ENCODE peak calls at places on chromosomes 5 and 9, in nine cellular contexts. One of them, this sample, is unnamed.

GRCh38 chr5:137521246-137521645 is 22.1 kb upstream of the SPOCK1 start:
- DNase-seq in suprapubic skin: no peak
- DNase-seq in tibial artery: no peak
- DNase-seq in CD8-positive, alpha-beta T cell: no peak
- DNase-seq in CD8-positive, alpha-beta memory T cell: no peak
- DNase-seq in upper lobe of right lung: no peak
- DNase-seq in left ventricle myocardium inferior: no peak
- DNase-seq in H7: no peak
- DNase-seq in neural progenitor cell: no peak
- DNase-seq in this sample: no peak

GRCh38 chr9:8632493-8632892 is 832.9 kb upstream of the DMAC1 start:
- DNase-seq in neural progenitor cell: no peak
- DNase-seq in CD8-positive, alpha-beta memory T cell: no peak
- DNase-seq in left ventricle myocardium inferior: no peak
- DNase-seq in tibial artery: no peak
- DNase-seq in CD8-positive, alpha-beta T cell: no peak
- DNase-seq in upper lobe of right lung: no peak
- DNase-seq in suprapubic skin: no peak
- DNase-seq in H7: no peak
- DNase-seq in this sample: no peak

GRCh38 chr9:127723450-127723849 is 7.6 kb downstream of the TTC16 start:
- DNase-seq in CD8-positive, alpha-beta T cell: no peak
- DNase-seq in left ventricle myocardium inferior: no peak
- DNase-seq in upper lobe of right lung: no peak
- DNase-seq in CD8-positive, alpha-beta memory T cell: no peak
- DNase-seq in tibial artery: no peak
- DNase-seq in suprapubic skin: no peak
- DNase-seq in H7: no peak
- DNase-seq in neural progenitor cell: no peak
- DNase-seq in this sample: peak; percentile 21

GRCh38 chr5:132411382-132411925 is 41.9 kb downstream of the SLC22A5 start:
- DNase-seq in tibial artery: no peak
- DNase-seq in suprapubic skin: no peak
- DNase-seq in H7: no peak
- DNase-seq in CD8-positive, alpha-beta T cell: peak; percentile 47
- DNase-seq in left ventricle myocardium inferior: no peak
- DNase-seq in neural progenitor cell: no peak
- DNase-seq in upper lobe of right lung: peak; percentile 66
- DNase-seq in CD8-positive, alpha-beta memory T cell: no peak
- DNase-seq in this sample: no peak

GRCh38 chr9:12740845-12741244 is 34.0 kb upstream of the LURAP1L start:
- DNase-seq in tibial artery: no peak
- DNase-seq in CD8-positive, alpha-beta memory T cell: no peak
- DNase-seq in H7: no peak
- DNase-seq in CD8-positive, alpha-beta T cell: no peak
- DNase-seq in neural progenitor cell: no peak
- DNase-seq in left ventricle myocardium inferior: no peak
- DNase-seq in suprapubic skin: no peak
- DNase-seq in upper lobe of right lung: no peak
- DNase-seq in this sample: no peak

GRCh38 chr9:3863114-3863528 is 337.3 kb upstream of the RFX3 start:
- DNase-seq in tibial artery: peak; percentile 28
- DNase-seq in H7: no peak
- DNase-seq in left ventricle myocardium inferior: no peak
- DNase-seq in neural progenitor cell: no peak
- DNase-seq in CD8-positive, alpha-beta T cell: no peak
- DNase-seq in CD8-positive, alpha-beta memory T cell: no peak
- DNase-seq in suprapubic skin: no peak
- DNase-seq in upper lobe of right lung: no peak
- DNase-seq in this sample: no peak

GRCh38 chr5:177383181-177383580 is 1.1 kb upstream of the SLC34A1 start:
- DNase-seq in CD8-positive, alpha-beta memory T cell: no peak
- DNase-seq in upper lobe of right lung: no peak
- DNase-seq in CD8-positive, alpha-beta T cell: no peak
- DNase-seq in suprapubic skin: peak; percentile 47
- DNase-seq in H7: no peak
- DNase-seq in left ventricle myocardium inferior: no peak
- DNase-seq in neural progenitor cell: no peak
- DNase-seq in tibial artery: no peak
- DNase-seq in this sample: no peak

GRCh38 chr9:78397045-78397843 is 100.3 kb downstream of the PSAT1 start:
- DNase-seq in suprapubic skin: no peak
- DNase-seq in tibial artery: no peak
- DNase-seq in upper lobe of right lung: no peak
- DNase-seq in neural progenitor cell: peak; percentile 41
- DNase-seq in H7: peak; percentile 16
- DNase-seq in CD8-positive, alpha-beta T cell: no peak
- DNase-seq in left ventricle myocardium inferior: no peak
- DNase-seq in CD8-positive, alpha-beta memory T cell: no peak
- DNase-seq in this sample: no peak

GRCh38 chr5:74580729-74581110 is 59.8 kb downstream of the ENC1 start:
- DNase-seq in left ventricle myocardium inferior: no peak
- DNase-seq in CD8-positive, alpha-beta T cell: no peak
- DNase-seq in CD8-positive, alpha-beta memory T cell: no peak
- DNase-seq in suprapubic skin: no peak
- DNase-seq in upper lobe of right lung: no peak
- DNase-seq in H7: no peak
- DNase-seq in neural progenitor cell: no peak
- DNase-seq in tibial artery: no peak
- DNase-seq in this sample: no peak

GRCh38 chr5:74578356-74579044 is 62.0 kb downstream of the ENC1 start:
- DNase-seq in suprapubic skin: no peak
- DNase-seq in H7: no peak
- DNase-seq in left ventricle myocardium inferior: no peak
- DNase-seq in upper lobe of right lung: no peak
- DNase-seq in CD8-positive, alpha-beta T cell: no peak
- DNase-seq in tibial artery: no peak
- DNase-seq in neural progenitor cell: no peak
- DNase-seq in CD8-positive, alpha-beta memory T cell: no peak
- DNase-seq in this sample: no peak

GRCh38 chr5:74579215-74579614 is 61.3 kb downstream of the ENC1 start:
- DNase-seq in CD8-positive, alpha-beta memory T cell: peak; percentile 17
- DNase-seq in CD8-positive, alpha-beta T cell: peak; percentile 54
- DNase-seq in tibial artery: no peak
- DNase-seq in H7: no peak
- DNase-seq in upper lobe of right lung: no peak
- DNase-seq in suprapubic skin: no peak
- DNase-seq in neural progenitor cell: no peak
- DNase-seq in left ventricle myocardium inferior: no peak
- DNase-seq in this sample: no peak

GRCh38 chr5:74576941-74577456 is 63.5 kb downstream of the ENC1 start:
- DNase-seq in H7: no peak
- DNase-seq in CD8-positive, alpha-beta T cell: no peak
- DNase-seq in tibial artery: no peak
- DNase-seq in left ventricle myocardium inferior: no peak
- DNase-seq in suprapubic skin: no peak
- DNase-seq in neural progenitor cell: no peak
- DNase-seq in CD8-positive, alpha-beta memory T cell: no peak
- DNase-seq in upper lobe of right lung: no peak
- DNase-seq in this sample: no peak

DNA sequence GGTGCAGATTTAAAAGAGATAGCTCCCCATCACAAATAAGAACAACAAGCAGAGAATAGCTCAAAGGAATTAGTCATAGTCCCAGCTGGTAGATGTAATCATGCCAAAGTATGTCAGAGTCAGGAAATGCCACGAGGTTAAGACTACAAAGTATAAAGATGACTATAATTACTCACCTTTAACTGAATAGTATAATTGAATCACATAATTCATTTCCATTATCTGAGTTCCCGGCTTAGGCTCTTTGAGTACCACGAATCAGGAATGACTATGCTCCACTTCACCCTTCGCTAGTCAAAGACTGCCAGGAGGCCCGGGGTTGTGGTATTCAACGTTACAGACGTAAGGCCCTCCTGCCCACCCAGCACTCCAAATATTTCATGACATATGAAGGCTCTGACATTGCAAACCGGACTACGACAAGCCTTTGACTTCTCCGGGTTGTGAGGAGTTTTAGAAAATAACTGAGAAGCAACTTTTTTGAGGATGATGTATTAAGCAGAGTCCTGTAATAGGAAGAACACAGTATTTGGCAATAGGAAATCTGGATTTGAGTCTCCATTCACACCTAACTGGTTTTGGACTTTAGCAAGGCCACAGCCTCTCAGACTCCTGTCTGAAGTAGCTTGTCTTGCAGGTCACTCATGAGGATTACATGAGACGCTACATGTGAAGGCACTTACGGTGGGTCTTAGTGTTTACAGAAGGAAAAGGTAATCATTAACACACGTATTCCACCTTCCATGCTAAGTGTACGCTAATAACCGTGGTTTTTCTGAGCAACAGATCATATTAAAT is 64.6 kb downstream of the ENC1 start:
- DNase-seq in H7: no peak
- DNase-seq in upper lobe of right lung: no peak
- DNase-seq in suprapubic skin: no peak
- DNase-seq in CD8-positive, alpha-beta T cell: no peak
- DNase-seq in tibial artery: no peak
- DNase-seq in neural progenitor cell: no peak
- DNase-seq in left ventricle myocardium inferior: no peak
- DNase-seq in CD8-positive, alpha-beta memory T cell: no peak
- DNase-seq in this sample: no peak
- H3K4me3 ChIP-seq in H7: no peak overlapping the region
- H3K4me3 ChIP-seq in upper lobe of right lung: no peak overlapping the region
- H3K4me3 ChIP-seq in suprapubic skin: no peak overlapping the region
- H3K4me3 ChIP-seq in CD8-positive, alpha-beta T cell: no peak overlapping the region
- H3K4me3 ChIP-seq in tibial artery: no peak overlapping the region
- H3K4me3 ChIP-seq in neural progenitor cell: no peak overlapping the region
- H3K4me3 ChIP-seq in left ventricle myocardium inferior: no peak overlapping the region
- H3K4me3 ChIP-seq in CD8-positive, alpha-beta memory T cell: no peak overlapping the region
- H3K4me3 ChIP-seq in this sample: no peak overlapping the region

GRCh38 chr9:5825896-5826622 is 6.9 kb downstream of the ERMP1 start:
- DNase-seq in CD8-positive, alpha-beta T cell: no peak
- DNase-seq in neural progenitor cell: no peak
- DNase-seq in left ventricle myocardium inferior: no peak
- DNase-seq in suprapubic skin: no peak
- DNase-seq in upper lobe of right lung: no peak
- DNase-seq in H7: no peak
- DNase-seq in CD8-positive, alpha-beta memory T cell: no peak
- DNase-seq in tibial artery: no peak
- DNase-seq in this sample: no peak
- H3K27me3 ChIP-seq in CD8-positive, alpha-beta T cell: no peaks in the 10 kb centered on the region
- H3K27me3 ChIP-seq in neural progenitor cell: no peaks in the 10 kb centered on the region
- H3K27me3 ChIP-seq in left ventricle myocardium inferior: no peaks in the 10 kb centered on the region
- H3K27me3 ChIP-seq in suprapubic skin: no peaks in the 10 kb centered on the region
- H3K27me3 ChIP-seq in upper lobe of right lung: no peaks in the 10 kb centered on the region
- H3K27me3 ChIP-seq in H7: no peaks in the 10 kb centered on the region
- H3K27me3 ChIP-seq in CD8-positive, alpha-beta memory T cell: no peaks in the 10 kb centered on the region
- H3K27me3 ChIP-seq in tibial artery: no peaks in the 10 kb centered on the region
- H3K27me3 ChIP-seq in this sample: no peaks in the 10 kb centered on the region

GRCh38 chr9:89414670-89415069 is 83.2 kb downstream of the SEMA4D start:
- DNase-seq in CD8-positive, alpha-beta memory T cell: no peak
- DNase-seq in tibial artery: no peak
- DNase-seq in CD8-positive, alpha-beta T cell: no peak
- DNase-seq in upper lobe of right lung: no peak
- DNase-seq in neural progenitor cell: no peak
- DNase-seq in suprapubic skin: no peak
- DNase-seq in left ventricle myocardium inferior: no peak
- DNase-seq in H7: no peak
- DNase-seq in this sample: no peak

GRCh38 chr9:89413963-89414638 is 83.8 kb downstream of the SEMA4D start:
- DNase-seq in H7: no peak
- DNase-seq in neural progenitor cell: no peak
- DNase-seq in CD8-positive, alpha-beta T cell: no peak
- DNase-seq in CD8-positive, alpha-beta memory T cell: no peak
- DNase-seq in left ventricle myocardium inferior: peak; percentile 61
- DNase-seq in tibial artery: no peak
- DNase-seq in suprapubic skin: no peak
- DNase-seq in upper lobe of right lung: no peak
- DNase-seq in this sample: no peak

GRCh38 chr9:89410709-89411111 is 87.2 kb downstream of the SEMA4D start:
- DNase-seq in left ventricle myocardium inferior: no peak
- DNase-seq in upper lobe of right lung: no peak
- DNase-seq in tibial artery: no peak
- DNase-seq in neural progenitor cell: no peak
- DNase-seq in H7: peak; percentile 81
- DNase-seq in suprapubic skin: no peak
- DNase-seq in CD8-positive, alpha-beta T cell: no peak
- DNase-seq in CD8-positive, alpha-beta memory T cell: no peak
- DNase-seq in this sample: no peak

GRCh38 chr9:89411759-89412158 is 86.2 kb downstream of the SEMA4D start:
- DNase-seq in upper lobe of right lung: no peak
- DNase-seq in CD8-positive, alpha-beta memory T cell: no peak
- DNase-seq in suprapubic skin: no peak
- DNase-seq in H7: no peak
- DNase-seq in tibial artery: no peak
- DNase-seq in neural progenitor cell: no peak
- DNase-seq in CD8-positive, alpha-beta T cell: no peak
- DNase-seq in left ventricle myocardium inferior: no peak
- DNase-seq in this sample: no peak

DNA sequence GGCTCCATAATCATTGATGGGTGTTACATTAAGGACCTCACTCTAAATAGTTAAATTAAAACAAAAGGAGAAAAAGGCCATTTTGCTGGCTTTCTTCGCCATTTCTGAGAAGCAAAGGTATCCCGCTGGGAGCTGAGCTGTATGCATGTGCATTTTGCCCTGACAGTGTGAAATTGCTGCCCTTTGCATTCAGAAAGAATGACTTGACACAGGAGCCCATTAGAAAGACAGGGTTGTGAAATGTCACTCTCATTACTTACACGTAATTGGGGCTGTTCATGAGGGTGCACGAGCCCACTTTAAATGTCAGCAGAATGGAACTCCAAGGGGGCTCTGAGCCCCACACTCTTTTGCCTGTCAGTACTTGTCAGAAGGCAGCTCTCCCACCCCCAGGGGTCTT is 85.0 kb downstream of the SEMA4D start:
- DNase-seq in neural progenitor cell: peak; percentile 72
- DNase-seq in suprapubic skin: no peak
- DNase-seq in CD8-positive, alpha-beta memory T cell: no peak
- DNase-seq in CD8-positive, alpha-beta T cell: no peak
- DNase-seq in H7: no peak
- DNase-seq in upper lobe of right lung: no peak
- DNase-seq in left ventricle myocardium inferior: no peak
- DNase-seq in tibial artery: no peak
- DNase-seq in this sample: no peak
- H3K4me3 ChIP-seq in neural progenitor cell: no peak overlapping the region
- H3K4me3 ChIP-seq in suprapubic skin: no peak overlapping the region
- H3K4me3 ChIP-seq in CD8-positive, alpha-beta memory T cell: no peak overlapping the region
- H3K4me3 ChIP-seq in CD8-positive, alpha-beta T cell: no peak overlapping the region
- H3K4me3 ChIP-seq in H7: no peak overlapping the region
- H3K4me3 ChIP-seq in upper lobe of right lung: no peak overlapping the region
- H3K4me3 ChIP-seq in left ventricle myocardium inferior: no peak overlapping the region
- H3K4me3 ChIP-seq in tibial artery: no peak overlapping the region
- H3K4me3 ChIP-seq in this sample: no peak overlapping the region

GRCh38 chr5:76084496-76085285 is 1.5 kb downstream of the SV2C start:
- DNase-seq in tibial artery: no peak
- DNase-seq in H7: peak; percentile 85
- DNase-seq in left ventricle myocardium inferior: no peak
- DNase-seq in suprapubic skin: no peak
- DNase-seq in CD8-positive, alpha-beta memory T cell: no peak
- DNase-seq in CD8-positive, alpha-beta T cell: no peak
- DNase-seq in neural progenitor cell: peak; percentile 76
- DNase-seq in upper lobe of right lung: peak; percentile 62
- DNase-seq in this sample: no peak

GRCh38 chr5:76086060-76086459 is 2.9 kb downstream of the SV2C start:
- DNase-seq in CD8-positive, alpha-beta memory T cell: no peak
- DNase-seq in neural progenitor cell: no peak
- DNase-seq in H7: no peak
- DNase-seq in left ventricle myocardium inferior: no peak
- DNase-seq in tibial artery: no peak
- DNase-seq in suprapubic skin: no peak
- DNase-seq in upper lobe of right lung: no peak
- DNase-seq in CD8-positive, alpha-beta T cell: no peak
- DNase-seq in this sample: no peak

GRCh38 chr5:76083555-76084495 is 642 bp downstream of the SV2C start:
- DNase-seq in suprapubic skin: no peak
- DNase-seq in neural progenitor cell: peak; percentile 80
- DNase-seq in H7: peak; percentile 78
- DNase-seq in CD8-positive, alpha-beta T cell: no peak
- DNase-seq in left ventricle myocardium inferior: no peak
- DNase-seq in upper lobe of right lung: no peak
- DNase-seq in tibial artery: no peak
- DNase-seq in CD8-positive, alpha-beta memory T cell: no peak
- DNase-seq in this sample: no peak

GRCh38 chr5:76082790-76083554 is at the start of gene SV2C:
- DNase-seq in tibial artery: no peak
- DNase-seq in neural progenitor cell: peak; percentile 75
- DNase-seq in suprapubic skin: no peak
- DNase-seq in CD8-positive, alpha-beta memory T cell: no peak
- DNase-seq in CD8-positive, alpha-beta T cell: no peak
- DNase-seq in H7: peak; percentile 81
- DNase-seq in upper lobe of right lung: peak; percentile 66
- DNase-seq in left ventricle myocardium inferior: no peak
- DNase-seq in this sample: no peak

DNA sequence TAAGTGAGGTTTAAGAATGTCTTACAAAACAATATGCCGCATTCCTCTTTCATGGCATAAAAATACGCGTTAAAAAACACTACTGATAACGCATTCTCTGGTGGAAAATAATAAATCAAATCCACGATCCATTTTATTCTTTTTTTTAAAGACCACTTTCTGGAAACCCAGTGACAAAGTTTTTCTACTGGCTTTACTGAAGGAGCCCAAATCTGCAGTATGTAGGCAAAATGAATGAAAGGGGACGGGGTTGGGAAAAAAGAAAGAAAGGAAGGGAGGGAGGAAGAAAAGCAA is 2.0 kb downstream of the SV2C start:
- DNase-seq in tibial artery: no peak
- DNase-seq in neural progenitor cell: no peak
- DNase-seq in CD8-positive, alpha-beta memory T cell: no peak
- DNase-seq in CD8-positive, alpha-beta T cell: no peak
- DNase-seq in suprapubic skin: no peak
- DNase-seq in upper lobe of right lung: no peak
- DNase-seq in H7: no peak
- DNase-seq in left ventricle myocardium inferior: no peak
- DNase-seq in this sample: no peak
- H3K27me3 ChIP-seq in tibial artery: peaks cover 39% of the 10 kb centered on the region
- H3K27me3 ChIP-seq in neural progenitor cell: peaks cover 88% of the 10 kb centered on the region
- H3K27me3 ChIP-seq in CD8-positive, alpha-beta memory T cell: peaks cover 19% of the 10 kb centered on the region
- H3K27me3 ChIP-seq in CD8-positive, alpha-beta T cell: peaks cover 10% of the 10 kb centered on the region
- H3K27me3 ChIP-seq in suprapubic skin: peaks cover 70% of the 10 kb centered on the region
- H3K27me3 ChIP-seq in upper lobe of right lung: peaks cover 68% of the 10 kb centered on the region
- H3K27me3 ChIP-seq in H7: peaks cover 67% of the 10 kb centered on the region
- H3K27me3 ChIP-seq in left ventricle myocardium inferior: peaks cover 97% of the 10 kb centered on the region
- H3K27me3 ChIP-seq in this sample: peaks cover 44% of the 10 kb centered on the region